ENCODE peak calls at places on chromosomes 1 and 21, in six cellular contexts. Y is AG20443, X is substantia nigra, K is iPS-NIHi11, M is bronchial epithelial cell, B is KG1. L is an unnamed sample.
A peak's percentile ranks its signal among the peaks of the same experiment; 100 is the strongest.

GRCh38 chr1:32494196-32494595 is 29.3 kb downstream of the ZBTB8B start:
- DNase-seq in Y (no peak), X (no peak), K (no peak), M (peak; percentile 78), B (no peak), L (no peak)

GRCh38 chr1:9164537-9164910 is 35.6 kb upstream of the GPR157 start:
- DNase-seq in Y (no peak), X (no peak), K (no peak), M (no peak), B (no peak), L (no peak)

GRCh38 chr1:93033785-93034184 is 45.3 kb upstream of the MTF2 start:
- DNase-seq in Y (no peak), X (no peak), K (no peak), M (no peak), B (no peak), L (no peak)

GRCh38 chr21:27526451-27526850 is 559.6 kb upstream of the ADAMTS5 start:
- DNase-seq in Y (no peak), X (no peak), K (no peak), M (no peak), B (no peak), L (no peak)

GRCh38 chr21:36202721-36203602 is 46.3 kb downstream of the DOP1B start:
- DNase-seq in Y (no peak), X (no peak), K (no peak), M (peak; percentile 80), B (no peak), L (no peak)

GRCh38 chr21:45536301-45537081 is 5.7 kb downstream of the SLC19A1 start:
- DNase-seq in Y (no peak), X (no peak), K (no peak), M (no peak), B (no peak), L (no peak)

GRCh38 chr1:30727796-30728195 is 4.4 kb upstream of the MATN1 start:
- DNase-seq in Y (peak; percentile 44), X (no peak), K (no peak), M (peak; percentile 15), B (no peak), L (no peak)

GRCh38 chr21:44755227-44755626 is 43.9 kb upstream of the TSPEAR start:
- DNase-seq in Y (no peak), X (no peak), K (no peak), M (peak; percentile 14), B (no peak), L (no peak)

GRCh38 chr1:180343931-180344406 is 113.9 kb downstream of the LHX4 start:
- DNase-seq in Y (peak; percentile 10), X (peak; percentile 64), K (no peak), M (peak; percentile 49), B (peak; percentile 39), L (peak; percentile 86)

GRCh38 chr1:246372502-246372901 is 134.6 kb downstream of the SMYD3 start:
- DNase-seq in Y (no peak), X (no peak), K (no peak), M (no peak), B (no peak), L (no peak)

GRCh38 chr1:174535207-174535606 is 87.4 kb downstream of the GPR52 start:
- DNase-seq in Y (no peak), X (no peak), K (no peak), M (no peak), B (no peak), L (no peak)

GRCh38 chr1:44817307-44817706 is 9.0 kb downstream of the BTBD19 start:
- DNase-seq in Y (no peak), X (no peak), K (no peak), M (no peak), B (no peak), L (no peak)

GRCh38 chr21:37370152-37371040 is 3.8 kb downstream of the DYRK1A start:
- DNase-seq in Y (no peak), X (no peak), K (no peak), M (peak; percentile 89), B (no peak), L (peak; percentile 80)

GRCh38 chr1:24694380-24694843 is 50.8 kb upstream of the CLIC4 start:
- DNase-seq in Y (peak; percentile 51), X (no peak), K (no peak), M (no peak), B (no peak), L (no peak)

GRCh38 chr1:165988275-165988674 is 160.9 kb downstream of the UCK2 start:
- DNase-seq in Y (no peak), X (no peak), K (no peak), M (no peak), B (no peak), L (no peak)

GRCh38 chr1:200628223-200628868 is 7.8 kb upstream of the KIF14 start:
- DNase-seq in Y (no peak), X (no peak), K (no peak), M (no peak), B (no peak), L (no peak)

GRCh38 chr1:10402729-10403274 is 3.9 kb downstream of the PGD start:
- DNase-seq in Y (no peak), X (no peak), K (no peak), M (peak; percentile 18), B (no peak), L (no peak)

GRCh38 chr21:35635261-35635660 is 425.1 kb downstream of the SETD4 start:
- DNase-seq in Y (peak; percentile 85), X (no peak), K (no peak), M (peak; percentile 97), B (no peak), L (no peak)

GRCh38 chr1:200372095-200372884 is 37.5 kb downstream of the ZNF281 start:
- DNase-seq in Y (peak; percentile 63), X (peak; percentile 7), K (no peak), M (peak; percentile 98), B (no peak), L (no peak)

GRCh38 chr1:26799479-26800133 is 11.9 kb downstream of the PIGV start:
- DNase-seq in Y (peak; percentile 81), X (peak; percentile 82), K (peak; percentile 28), M (peak; percentile 88), B (no peak), L (no peak)

L was measured in Kasumi-1.